ENCODE peak calls at places on chromosomes 6 and 20, in eight cellular contexts. X, H, Z, Q, A, J, U and Y are unnamed samples.

GRCh38 chr20:32793059-32793458 is 26.7 kb upstream of the MAPRE1 start:
- DNase-seq in X (no peak), H (no peak), Z (no peak), Q (no peak), A (no peak), J (no peak), U (no peak), Y (no peak)

GRCh38 chr20:21105429-21106170 is 558 bp downstream of the LINC00237 start:
- DNase-seq in X (no peak), H (no peak), Z (no peak), Q (no peak), A (no peak), J (no peak), U (no peak), Y (peak; percentile 22)

GRCh38 chr6:24431045-24431451 is 28.3 kb downstream of the MRS2 start:
- DNase-seq in X (no peak), H (peak; percentile 65), Z (no peak), Q (no peak), A (no peak), J (peak; percentile 34), U (no peak), Y (peak; percentile 54)

GRCh38 chr6:90365565-90366219 is 69.0 kb upstream of the BACH2 start:
- DNase-seq in X (no peak), H (no peak), Z (no peak), Q (no peak), A (no peak), J (no peak), U (no peak), Y (no peak)

GRCh38 chr6:73739097-73739496 is 43.1 kb downstream of the CD109 start:
- DNase-seq in X (no peak), H (peak; percentile 66), Z (no peak), Q (no peak), A (no peak), J (peak; percentile 57), U (no peak), Y (no peak)

GRCh38 chr6:117615981-117616961 is 14.0 kb upstream of the GOPC start:
- DNase-seq in X (no peak), H (no peak), Z (no peak), Q (no peak), A (no peak), J (peak; percentile 96), U (no peak), Y (no peak)

GRCh38 chr6:43771210-43771857 is 1.3 kb downstream of the VEGFA start:
- DNase-seq in X (peak; percentile 86), H (peak; percentile 79), Z (peak; percentile 86), Q (peak; percentile 66), A (peak; percentile 37), J (peak; percentile 61), U (peak; percentile 82), Y (peak; percentile 72)

GRCh38 chr6:88368071-88368787 is 202.1 kb upstream of the CNR1 start:
- DNase-seq in X (no peak), H (no peak), Z (no peak), Q (no peak), A (no peak), J (peak; percentile 81), U (no peak), Y (no peak)

GRCh38 chr6:170561550-170561949 is 7.4 kb downstream of the TBP start:
- DNase-seq in X (no peak), H (no peak), Z (no peak), Q (no peak), A (no peak), J (no peak), U (no peak), Y (no peak)

DNA sequence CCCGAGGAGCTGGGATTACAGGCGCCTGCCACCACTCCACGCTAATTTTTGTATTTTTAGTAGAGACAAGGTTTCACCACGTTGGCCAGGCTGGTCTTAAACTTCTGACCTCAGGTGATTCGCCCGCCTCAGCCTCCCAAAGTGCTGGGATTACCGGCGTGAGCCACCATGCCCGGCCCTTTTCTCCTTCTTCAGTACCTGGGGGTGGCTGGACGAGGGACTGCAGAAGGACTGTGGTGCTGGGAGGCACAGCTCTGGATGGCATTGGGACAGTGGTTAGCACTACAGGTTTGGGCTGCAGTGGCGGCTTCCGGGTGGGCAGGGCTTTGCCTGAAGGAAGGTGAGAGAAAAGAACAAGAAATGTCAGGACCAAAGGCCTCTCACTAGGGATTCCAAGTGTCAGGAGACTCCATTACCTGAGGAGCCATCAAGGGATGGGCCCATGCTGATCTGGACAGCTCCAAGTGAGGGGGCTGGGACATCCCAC is 7.4 kb downstream of the ATF6B start:
- DNase-seq in X (no peak), H (no peak), Z (no peak), Q (no peak), A (no peak), J (no peak), U (no peak), Y (no peak)
- H3K36me3 ChIP-seq in X (peaks cover 94% of the 10 kb centered on the region), H (peaks cover 17% of the 10 kb centered on the region), Z (no peaks in the 10 kb centered on the region), Q (peaks cover 35% of the 10 kb centered on the region), A (no peaks in the 10 kb centered on the region), J (peaks cover 23% of the 10 kb centered on the region), U (peaks cover 99% of the 10 kb centered on the region), Y (peaks cover 37% of the 10 kb centered on the region)

GRCh38 chr6:8707369-8707768 is 272.0 kb upstream of the SLC35B3 start:
- DNase-seq in X (no peak), H (no peak), Z (no peak), Q (no peak), A (no peak), J (no peak), U (no peak), Y (no peak)
- H3K4me1 ChIP-seq in X (peaks cover 7% of the 10 kb centered on the region), H (no peaks in the 10 kb centered on the region), Z (no peaks in the 10 kb centered on the region), Q (no peaks in the 10 kb centered on the region), A (no peaks in the 10 kb centered on the region), J (no peaks in the 10 kb centered on the region), U (no peaks in the 10 kb centered on the region), Y (no peaks in the 10 kb centered on the region)

GRCh38 chr6:152458648-152459047 is 178.5 kb downstream of the SYNE1 start:
- DNase-seq in X (no peak), H (no peak), Z (no peak), Q (no peak), A (no peak), J (peak; percentile 31), U (no peak), Y (no peak)

GRCh38 chr6:152459245-152459644 is 177.9 kb downstream of the SYNE1 start:
- DNase-seq in X (no peak), H (no peak), Z (no peak), Q (no peak), A (no peak), J (no peak), U (no peak), Y (no peak)

GRCh38 chr6:152461556-152461955 is 175.6 kb downstream of the SYNE1 start:
- DNase-seq in X (no peak), H (no peak), Z (no peak), Q (no peak), A (no peak), J (peak; percentile 9), U (no peak), Y (no peak)

GRCh38 chr6:152462716-152463115 is 174.4 kb downstream of the SYNE1 start:
- DNase-seq in X (no peak), H (no peak), Z (no peak), Q (no peak), A (no peak), J (no peak), U (no peak), Y (no peak)

GRCh38 chr6:152463183-152463582 is 174.0 kb downstream of the SYNE1 start:
- DNase-seq in X (no peak), H (no peak), Z (no peak), Q (no peak), A (no peak), J (no peak), U (no peak), Y (no peak)
- H3K4me3 ChIP-seq in X (peak overlapping the region; percentile 36), H (peak overlapping the region; percentile 29), Z (no peak overlapping the region), Q (no peak overlapping the region), A (no peak overlapping the region), J (peak overlapping the region; percentile 65), U (peak overlapping the region; percentile 30), Y (no peak overlapping the region)

DNA sequence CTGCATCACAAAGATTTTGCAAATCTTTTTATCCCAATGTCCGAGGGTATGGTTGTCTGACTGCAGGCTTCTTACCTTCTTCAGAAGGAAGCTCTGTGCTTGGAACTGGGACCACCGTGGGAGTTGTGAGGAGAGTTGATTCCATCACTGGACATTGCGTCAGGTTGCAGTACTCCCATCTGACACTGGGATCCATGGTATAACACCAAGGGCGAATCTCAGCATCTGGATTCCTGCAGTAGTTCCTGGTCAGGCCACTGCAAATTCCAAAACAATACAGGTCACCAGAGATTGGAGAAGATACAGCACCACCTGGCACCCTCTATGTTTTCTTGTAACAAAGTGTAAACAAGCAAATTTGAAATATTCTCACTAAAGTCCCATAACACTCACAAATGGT is 77.7 kb downstream of the LPA start:
- DNase-seq in X (no peak), H (no peak), Z (no peak), Q (no peak), A (no peak), J (no peak), U (no peak), Y (no peak)
- H3K36me3 ChIP-seq in X (no peaks in the 10 kb centered on the region), H (no peaks in the 10 kb centered on the region), Z (no peaks in the 10 kb centered on the region), Q (no peaks in the 10 kb centered on the region), A (no peaks in the 10 kb centered on the region), J (no peaks in the 10 kb centered on the region), U (no peaks in the 10 kb centered on the region), Y (no peaks in the 10 kb centered on the region)

DNA sequence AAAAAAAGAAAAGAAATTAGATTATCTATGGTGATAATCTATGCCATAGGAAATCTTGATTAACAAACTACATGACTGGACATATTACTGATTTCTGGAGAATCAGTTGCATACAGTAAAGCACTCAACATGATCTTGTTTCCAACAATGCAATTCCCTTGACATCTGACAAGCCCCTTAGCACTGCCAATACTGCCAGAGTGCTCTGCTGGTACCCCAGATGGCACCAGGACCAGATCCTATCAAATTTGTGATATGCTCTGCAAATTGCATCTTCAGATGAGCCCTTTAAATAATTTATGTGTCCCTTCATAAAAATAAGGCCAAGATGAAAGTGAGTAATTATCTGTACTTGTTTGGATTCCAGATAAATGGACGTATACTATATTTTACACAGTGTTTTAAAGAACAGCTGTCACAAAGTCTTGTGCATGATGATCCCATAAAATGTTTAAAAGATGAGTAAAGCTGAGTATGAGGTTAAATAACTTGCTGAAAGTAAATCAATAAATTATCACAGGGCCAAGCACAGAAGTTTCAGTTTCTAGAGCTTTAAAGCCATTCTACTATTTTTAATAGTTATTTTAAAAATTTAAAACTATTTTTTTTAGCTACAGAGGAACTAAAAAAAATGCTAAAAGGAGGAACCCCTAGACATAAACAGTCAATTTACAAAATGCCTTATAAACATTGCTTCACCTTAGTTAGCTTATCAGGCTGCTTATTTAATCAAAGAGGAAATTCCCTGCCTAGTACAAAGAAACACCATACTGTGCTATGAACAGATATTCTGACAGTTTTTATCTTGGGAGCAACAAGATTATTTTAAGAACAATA is 42.2 kb downstream of the NUDT3 start:
- DNase-seq in X (no peak), H (no peak), Z (no peak), Q (no peak), A (no peak), J (no peak), U (no peak), Y (no peak)
- H3K4me1 ChIP-seq in X (peaks cover 25% of the 10 kb centered on the region), H (peaks cover 8% of the 10 kb centered on the region), Z (peaks cover 4% of the 10 kb centered on the region), Q (no peaks in the 10 kb centered on the region), A (peaks cover 29% of the 10 kb centered on the region), J (peaks cover 10% of the 10 kb centered on the region), U (peaks cover 38% of the 10 kb centered on the region), Y (peaks cover 8% of the 10 kb centered on the region)

DNA sequence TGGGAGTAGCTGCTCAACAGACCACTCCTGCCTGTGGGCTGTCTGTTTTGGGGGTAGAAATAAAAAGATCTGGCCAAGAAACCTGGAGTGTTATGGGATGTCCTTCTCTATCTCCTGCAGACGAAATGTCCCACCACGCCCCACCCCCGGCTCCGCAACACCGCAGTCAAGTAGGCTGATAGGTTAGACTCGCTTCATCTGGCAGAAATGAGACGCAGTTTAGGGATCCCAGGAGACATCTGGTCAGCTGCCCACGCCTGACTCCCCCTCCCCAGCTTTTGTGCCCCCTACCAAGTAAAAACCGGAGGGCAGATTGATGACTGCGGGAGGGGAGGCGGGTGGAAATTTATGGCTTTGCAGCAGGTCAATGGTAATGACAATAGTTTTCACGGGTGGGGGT is 25.9 kb downstream of the PMEPA1 start:
- DNase-seq in X (no peak), H (no peak), Z (no peak), Q (no peak), A (no peak), J (no peak), U (no peak), Y (no peak)
- H3K4me3 ChIP-seq in X (no peak overlapping the region), H (no peak overlapping the region), Z (no peak overlapping the region), Q (no peak overlapping the region), A (no peak overlapping the region), J (no peak overlapping the region), U (no peak overlapping the region), Y (no peak overlapping the region)